ENCODE peak calls at places on chromosomes 11 and 22, in eight cellular contexts. L is ovary; V is GM23338; T is activated T-cell treated with anti-CD3 and anti-CD28 coated beads for 24 hours; W is ureter; S is T1000; F is effector memory CD8-positive, alpha-beta T cell; M is RWPE1. U is an unnamed sample.

GRCh38 chr11:21007297-21007696 is 337.9 kb downstream of the NELL1 start:
- DNase-seq in S (no peak), M (no peak), F (no peak), L (no peak), T (no peak), W (no peak), V (peak), U (no peak)

GRCh38 chr11:9143726-9144125 is 52.3 kb upstream of the SCUBE2 start:
- DNase-seq in V (no peak), F (no peak), S (no peak), L (no peak), W (no peak), T (no peak), M (no peak), U (no peak)

GRCh38 chr11:69380921-69381581 is 87.1 kb downstream of the MYEOV start:
- DNase-seq in F (no peak), W (no peak), S (no peak), T (no peak), L (peak), V (no peak), M (no peak), U (no peak)

GRCh38 chr11:64457416-64458010 is 98.6 kb downstream of the RPS6KA4 start:
- DNase-seq in S (no peak), W (no peak), M (no peak), V (no peak), F (no peak), T (no peak), L (no peak), U (no peak)

GRCh38 chr11:107996025-107996776 is 12.5 kb upstream of the CUL5 start:
- DNase-seq in F (no peak), S (no peak), T (no peak), V (no peak), W (no peak), M (no peak), L (no peak), U (no peak)

GRCh38 chr11:17384002-17384511 is 4.4 kb downstream of the KCNJ11 start:
- DNase-seq in F (peak), L (peak), W (peak), T (peak), V (peak), S (peak), M (peak), U (peak)

GRCh38 chr11:32489464-32489863 is 54.1 kb upstream of the WT1 start:
- DNase-seq in F (no peak), V (peak), S (no peak), W (no peak), L (no peak), T (no peak), M (no peak), U (no peak)

GRCh38 chr11:19890308-19890707 is 177.7 kb downstream of the NAV2 start:
- DNase-seq in W (no peak), L (no peak), F (no peak), S (peak), M (peak), V (no peak), T (no peak), U (no peak)

GRCh38 chr11:1838426-1839131 is at the start of gene TNNI2:
- DNase-seq in M (no peak), L (no peak), S (no peak), V (no peak), F (no peak), T (no peak), W (no peak), U (no peak)

GRCh38 chr11:32487270-32487669 is 51.9 kb upstream of the WT1 start:
- DNase-seq in S (no peak), L (no peak), V (peak), M (peak), T (no peak), F (no peak), W (no peak), U (no peak)

GRCh38 chr22:23532756-23533155 is 47.3 kb downstream of the IGLL1 start:
- DNase-seq in M (no peak), T (no peak), V (no peak), W (no peak), S (no peak), L (peak), F (no peak), U (no peak)

GRCh38 chr11:91921974-91922373 is 302.6 kb upstream of the FAT3 start:
- DNase-seq in F (no peak), V (no peak), M (peak), S (no peak), T (no peak), W (no peak), L (no peak), U (no peak)

GRCh38 chr11:114846040-114846791 is 167.9 kb downstream of the NXPE2 start:
- DNase-seq in V (no peak), M (no peak), S (no peak), T (no peak), W (no peak), L (no peak), F (no peak), U (no peak)

GRCh38 chr11:64136767-64137166 is 29.1 kb downstream of the MACROD1 start:
- DNase-seq in F (no peak), S (no peak), L (no peak), M (no peak), V (no peak), T (no peak), W (no peak), U (no peak)

GRCh38 chr11:2524446-2525165 is 79.8 kb downstream of the KCNQ1 start:
- DNase-seq in V (no peak), W (peak), S (no peak), F (no peak), M (no peak), T (no peak), L (peak), U (no peak)

GRCh38 chr11:133586903-133587517 is 54.7 kb upstream of the OPCML start:
- DNase-seq in M (no peak), W (no peak), S (no peak), F (no peak), T (no peak), V (no peak), L (no peak), U (no peak)

GRCh38 chr22:35274154-35274871 is 17.0 kb downstream of the HMGXB4 start:
- DNase-seq in L (no peak), F (no peak), S (no peak), T (no peak), W (no peak), M (no peak), V (no peak), U (no peak)

GRCh38 chr11:3994030-3994640 is 100.5 kb upstream of the RRM1 start:
- DNase-seq in T (no peak), V (no peak), S (no peak), M (peak), W (no peak), F (no peak), L (no peak), U (no peak)

GRCh38 chr11:77411717-77412441 is 62.0 kb downstream of the PAK1 start:
- DNase-seq in M (peak), T (peak), V (peak), W (peak), L (peak), S (peak), F (peak), U (peak)

GRCh38 chr11:118766035-118766434 is 24.9 kb downstream of the DDX6 start:
- DNase-seq in S (no peak), F (no peak), V (no peak), L (no peak), M (no peak), T (no peak), W (no peak), U (no peak)

GRCh38 chr11:121613724-121614123 is 161.0 kb upstream of the SORL1-AS1 start:
- DNase-seq in M (no peak), W (no peak), F (no peak), S (no peak), T (no peak), L (no peak), V (no peak), U (no peak)

GRCh38 chr11:20762980-20763379 is 93.6 kb downstream of the NELL1 start:
- DNase-seq in W (no peak), V (no peak), M (no peak), L (no peak), T (no peak), S (no peak), F (no peak), U (no peak)

GRCh38 chr11:46912526-46913150 is 5.7 kb downstream of the LRP4 start:
- DNase-seq in W (no peak), M (no peak), S (no peak), T (no peak), L (no peak), V (peak), F (no peak), U (no peak)

GRCh38 chr22:40499187-40499753 is 128.9 kb downstream of the SGSM3 start:
- DNase-seq in T (no peak), V (no peak), M (peak), W (no peak), S (peak), L (no peak), F (no peak), U (no peak)

GRCh38 chr11:14078941-14079522 is 116.5 kb downstream of the SPON1 start:
- DNase-seq in M (no peak), L (no peak), S (no peak), F (no peak), W (no peak), T (no peak), V (no peak), U (no peak)

GRCh38 chr11:45927684-45928413 is 5.4 kb downstream of the LARGE2 start:
- DNase-seq in L (no peak), T (no peak), W (peak), F (no peak), S (no peak), M (no peak), V (no peak), U (no peak)

GRCh38 chr11:57249384-57250319 is 12.6 kb upstream of the APLNR start:
- DNase-seq in L (peak), S (peak), M (peak), F (peak), T (peak), V (peak), W (peak), U (peak)

GRCh38 chr11:60872124-60872951 is 5.0 kb downstream of the ZP1 start:
- DNase-seq in M (no peak), T (no peak), S (no peak), V (no peak), W (no peak), L (no peak), F (no peak), U (no peak)

GRCh38 chr11:70487160-70487559 is 88.8 kb downstream of the CTTN start:
- DNase-seq in L (no peak), V (no peak), F (no peak), T (no peak), M (no peak), W (no peak), S (no peak), U (no peak)

U was measured in KG1.